ENCODE peak calls at places on chromosomes 12 and 14, in seven cellular contexts. B is HEK293T, M is neural crest cell, F is activated T-helper 1 cell treated with Interleukin-2 at 50 U/mL for 16 hours, D is HT1080, Z is AG09319, A is MCF 10A. W is an unnamed sample.

GRCh38 chr14:24310666-24311604 is at the start of gene LTB4R:
- DNase-seq in B (no peak), M (no peak), F (peak), D (no peak), Z (no peak), A (peak), W (no peak)

GRCh38 chr12:17204289-17205054 is 598.5 kb upstream of the LMO3 start:
- DNase-seq in B (no peak), M (no peak), F (no peak), D (no peak), Z (no peak), A (no peak), W (no peak)

GRCh38 chr12:28191690-28192089 is 1.4 kb downstream of the CCDC91 start:
- DNase-seq in B (no peak), M (no peak), F (no peak), D (no peak), Z (no peak), A (peak), W (no peak)

GRCh38 chr14:91875515-91876286 is 8.4 kb upstream of the TC2N start:
- DNase-seq in B (no peak), M (no peak), F (no peak), D (no peak), Z (no peak), A (no peak), W (no peak)

GRCh38 chr12:3634348-3634747 is 118.6 kb downstream of the CRACR2A start:
- DNase-seq in B (no peak), M (no peak), F (no peak), D (no peak), Z (no peak), A (no peak), W (no peak)

GRCh38 chr12:114696443-114697245 is 12.7 kb upstream of the TBX3 start:
- DNase-seq in B (no peak), M (no peak), F (no peak), D (no peak), Z (no peak), A (no peak), W (no peak)

GRCh38 chr12:19779393-19780056 is 340.2 kb downstream of the AEBP2 start:
- DNase-seq in B (no peak), M (no peak), F (no peak), D (no peak), Z (no peak), A (peak), W (no peak)

GRCh38 chr12:62435337-62436163 is 31.1 kb upstream of the MON2 start:
- DNase-seq in B (peak), M (peak), F (no peak), D (peak), Z (peak), A (peak), W (no peak)

GRCh38 chr12:113173081-113173698 is 12.1 kb downstream of the DDX54 start:
- DNase-seq in B (no peak), M (no peak), F (no peak), D (no peak), Z (no peak), A (no peak), W (no peak)

W was measured in NCI-H1436 treated with DMSO at 0.1 percent for 48 hours.